ENCODE peak calls at places on chromosomes 7 and 10, in four cellular contexts. A, L, F and T are unnamed samples.

GRCh38 chr7:151249034-151249731 is 689 bp upstream of the SMARCD3 start:
- DNase-seq in A (peak; percentile 92), L (peak; percentile 74), F (peak; percentile 55), T (peak; percentile 64)

GRCh38 chr10:61554925-61555324 is 101.7 kb upstream of the TMEM26 start:
- DNase-seq in A (no peak), L (no peak), F (no peak), T (no peak)

GRCh38 chr10:36236341-36236740 is 594.2 kb upstream of the FZD8 start:
- DNase-seq in A (no peak), L (no peak), F (no peak), T (no peak)

GRCh38 chr7:106775552-106775936 is 89.5 kb upstream of the PIK3CG start:
- DNase-seq in A (no peak), L (no peak), F (no peak), T (peak; percentile 74)

GRCh38 chr7:121797283-121798037 is 75.5 kb upstream of the PTPRZ1 start:
- DNase-seq in A (no peak), L (no peak), F (no peak), T (no peak)

GRCh38 chr7:48337012-48337621 is 165.9 kb downstream of the ABCA13 start:
- DNase-seq in A (no peak), L (no peak), F (no peak), T (peak; percentile 11)

GRCh38 chr7:124784879-124785818 is 19.6 kb upstream of the GPR37 start:
- DNase-seq in A (no peak), L (no peak), F (no peak), T (peak; percentile 75)

GRCh38 chr10:97921581-97922377 is 72.1 kb downstream of the GOLGA7B start:
- DNase-seq in A (no peak), L (peak; percentile 45), F (no peak), T (no peak)

GRCh38 chr10:12418725-12419278 is 69.5 kb downstream of the CAMK1D start:
- DNase-seq in A (no peak), L (no peak), F (no peak), T (no peak)

GRCh38 chr7:17646181-17646956 is 293.9 kb downstream of the SNX13 start:
- DNase-seq in A (no peak), L (no peak), F (no peak), T (peak; percentile 57)

GRCh38 chr7:136183981-136184380 is 206.8 kb upstream of the MTPN start:
- DNase-seq in A (no peak), L (no peak), F (no peak), T (no peak)

GRCh38 chr10:23344251-23344841 is at the start of gene C10orf67:
- DNase-seq in A (no peak), L (peak; percentile 33), F (no peak), T (no peak)

GRCh38 chr7:35729061-35729783 is 34.3 kb upstream of the HERPUD2 start:
- DNase-seq in A (no peak), L (no peak), F (peak; percentile 91), T (no peak)